ENCODE peak calls at places on chromosome 19, in eight cellular contexts. V, Y, U, N, Q, J, B and A are unnamed samples.

GRCh38 chr19:56315076-56315828 is 613 bp upstream of the ZSCAN5A start:
- DNase-seq in N (peak), Y (peak), V (peak), J (peak), U (peak), Q (peak), B (peak), A (peak)

GRCh38 chr19:35545855-35546381 is 492 bp downstream of the TMEM147 start:
- DNase-seq in N (no peak), Q (peak), J (peak), Y (no peak), V (peak), B (peak), U (peak), A (peak)

GRCh38 chr19:15810335-15810734 is 5.1 kb downstream of the OR10H1 start:
- DNase-seq in N (peak), U (no peak), B (no peak), V (no peak), Q (no peak), J (no peak), Y (no peak), A (no peak)

GRCh38 chr19:794989-795658 is 2.1 kb upstream of the PTBP1 start:
- DNase-seq in B (no peak), Y (no peak), N (no peak), J (no peak), V (no peak), U (peak), Q (no peak), A (no peak)

GRCh38 chr19:45424191-45425058 is 708 bp upstream of the ERCC1 start:
- DNase-seq in Q (peak), B (peak), N (peak), Y (peak), J (peak), V (peak), U (peak), A (peak)

GRCh38 chr19:49149652-49150105 is 5.5 kb downstream of the HRC start:
- DNase-seq in Y (no peak), J (peak), Q (peak), N (peak), U (peak), B (peak), V (peak), A (no peak)

GRCh38 chr19:17855333-17856152 is 4.2 kb upstream of the RPL18A start:
- DNase-seq in Y (peak), Q (peak), B (peak), N (peak), J (peak), V (peak), U (peak), A (peak)

GRCh38 chr19:1295169-1296012 is 9.7 kb downstream of the EFNA2 start:
- DNase-seq in J (no peak), B (no peak), U (no peak), Q (peak), Y (no peak), V (no peak), N (no peak), A (peak)

GRCh38 chr19:4338441-4339350 is at the start of gene STAP2:
- DNase-seq in Y (no peak), B (peak), J (peak), Q (no peak), U (no peak), N (no peak), V (peak), A (no peak)

GRCh38 chr19:39637891-39638290 is 17.8 kb upstream of the LGALS16 start:
- DNase-seq in Q (no peak), J (no peak), V (no peak), U (no peak), N (no peak), B (no peak), Y (no peak), A (no peak)

GRCh38 chr19:47663911-47664771 is 49.1 kb upstream of the EHD2 start:
- DNase-seq in J (peak), Y (peak), N (peak), Q (no peak), U (peak), B (peak), V (peak), A (no peak)

GRCh38 chr19:8688930-8689329 is 9.7 kb downstream of the ACTL9 start:
- DNase-seq in U (no peak), Y (no peak), B (no peak), N (no peak), J (no peak), Q (no peak), V (no peak), A (no peak)

GRCh38 chr19:39941615-39942507 is 7.4 kb upstream of the FCGBP start:
- DNase-seq in B (no peak), Y (no peak), Q (no peak), U (no peak), J (peak), N (peak), V (peak), A (peak)

GRCh38 chr19:1446713-1447564 is 3.0 kb upstream of the APC2 start:
- DNase-seq in N (no peak), B (no peak), J (no peak), Y (no peak), U (peak), Q (peak), V (no peak), A (peak)

GRCh38 chr19:46297700-46298476 is 1.0 kb downstream of the HIF3A start:
- DNase-seq in U (peak), B (peak), N (peak), Q (no peak), Y (peak), J (peak), V (peak), A (no peak)

GRCh38 chr19:48858984-48859710 is 9.3 kb downstream of the PLEKHA4 start:
- DNase-seq in Q (no peak), V (no peak), N (no peak), Y (no peak), U (peak), J (peak), B (no peak), A (peak)

GRCh38 chr19:56333506-56333905 is 18.9 kb upstream of the ZSCAN5A start:
- DNase-seq in Y (no peak), J (no peak), U (no peak), N (peak), V (peak), Q (peak), B (no peak), A (peak)

GRCh38 chr19:17331254-17331558 is 3.4 kb downstream of the ANO8 start:
- DNase-seq in Q (no peak), B (no peak), N (no peak), Y (no peak), V (no peak), J (no peak), U (no peak), A (no peak)

GRCh38 chr19:54373781-54374266 is 9.1 kb upstream of the LAIR1 start:
- DNase-seq in U (no peak), B (no peak), Y (no peak), V (no peak), N (no peak), J (no peak), Q (no peak), A (peak)

GRCh38 chr19:35029737-35030256 is 473 bp upstream of the SCN1B start:
- DNase-seq in V (no peak), B (no peak), J (no peak), N (no peak), Q (no peak), Y (no peak), U (no peak), A (peak)

GRCh38 chr19:49425178-49425577 is at the start of gene GFY:
- DNase-seq in U (no peak), Y (no peak), N (no peak), V (no peak), B (no peak), Q (no peak), J (no peak), A (no peak)

GRCh38 chr19:55486043-55486970 is 1.3 kb downstream of the NAT14 start:
- DNase-seq in B (peak), V (no peak), U (no peak), Q (no peak), J (no peak), N (peak), Y (no peak), A (no peak)

GRCh38 chr19:49954092-49954825 is 6.7 kb downstream of the SIGLEC11 start:
- DNase-seq in V (peak), U (no peak), Q (no peak), B (peak), J (no peak), Y (no peak), N (peak), A (no peak)

GRCh38 chr19:37362733-37363132 is 8.2 kb upstream of the ZNF527 start:
- DNase-seq in J (no peak), V (peak), N (peak), Y (no peak), B (no peak), U (no peak), Q (no peak), A (no peak)

GRCh38 chr19:53808710-53809125 is 15.4 kb downstream of the NLRP12 start:
- DNase-seq in Q (no peak), Y (no peak), B (no peak), J (no peak), V (peak), N (peak), U (no peak), A (no peak)

GRCh38 chr19:17234911-17235617 is 9.0 kb downstream of the OCEL1 start:
- DNase-seq in N (peak), J (no peak), Y (no peak), Q (peak), V (peak), B (peak), U (peak), A (peak)

GRCh38 chr19:35223856-35224505 is 4.6 kb downstream of the FAM187B start:
- DNase-seq in U (no peak), Q (no peak), N (peak), B (no peak), V (peak), Y (no peak), J (no peak), A (no peak)

GRCh38 chr19:36150586-36150985 is 1.7 kb downstream of the COX7A1 start:
- DNase-seq in U (no peak), Y (no peak), N (no peak), J (no peak), B (no peak), V (no peak), Q (no peak), A (no peak)

GRCh38 chr19:821228-821975 is at the start of gene PLPPR3:
- DNase-seq in J (no peak), Q (peak), N (no peak), B (no peak), U (no peak), V (no peak), Y (no peak), A (peak)

GRCh38 chr19:10074153-10074552 is 12.0 kb upstream of the SHFL start:
- DNase-seq in N (peak), Q (no peak), J (no peak), Y (no peak), U (no peak), V (peak), B (no peak), A (peak)
- TF ChIP-seq CTCF in N (peak), Q (peak), J (peak), Y (no peak), U (peak), V (peak), B (no peak), A (peak)

GRCh38 chr19:42117076-42117475 is 15.2 kb downstream of the POU2F2 start:
- DNase-seq in V (no peak), U (no peak), B (no peak), J (no peak), Y (no peak), N (no peak), Q (no peak), A (no peak)

GRCh38 chr19:42115219-42115618 is 17.0 kb downstream of the POU2F2 start:
- DNase-seq in Y (no peak), U (no peak), V (peak), N (peak), J (no peak), Q (no peak), B (no peak), A (no peak)

GRCh38 chr19:42115705-42116104 is 16.5 kb downstream of the POU2F2 start:
- DNase-seq in Y (no peak), B (no peak), V (no peak), J (no peak), N (no peak), Q (no peak), U (no peak), A (no peak)

GRCh38 chr19:42114412-42114811 is 17.8 kb downstream of the POU2F2 start:
- DNase-seq in Y (no peak), V (peak), J (no peak), U (no peak), Q (no peak), N (no peak), B (no peak), A (peak)

GRCh38 chr19:42116308-42117075 is 15.8 kb downstream of the POU2F2 start:
- DNase-seq in N (no peak), U (no peak), J (no peak), B (no peak), V (no peak), Y (no peak), Q (no peak), A (no peak)
- TF ChIP-seq CTCF in N (peak), U (no peak), J (no peak), B (no peak), V (peak), Y (no peak), Q (no peak), A (peak)

GRCh38 chr19:13576726-13577125 is 70.4 kb upstream of the CACNA1A start:
- DNase-seq in Y (no peak), J (no peak), V (no peak), B (no peak), Q (no peak), N (no peak), U (no peak), A (no peak)

GRCh38 chr19:13579388-13580060 is 73.2 kb upstream of the CACNA1A start:
- DNase-seq in N (peak), U (no peak), Y (no peak), Q (no peak), J (no peak), B (no peak), V (no peak), A (no peak)

GRCh38 chr19:13573268-13573667 is 67.0 kb upstream of the CACNA1A start:
- DNase-seq in Q (no peak), U (no peak), Y (no peak), N (no peak), J (no peak), V (no peak), B (no peak), A (no peak)

GRCh38 chr19:13574933-13575332 is 68.7 kb upstream of the CACNA1A start:
- DNase-seq in J (no peak), U (no peak), B (no peak), Q (peak), N (peak), V (no peak), Y (no peak), A (no peak)
- TF ChIP-seq CTCF in J (no peak), U (no peak), B (no peak), Q (peak), N (peak), V (peak), Y (no peak), A (no peak)

GRCh38 chr19:10112895-10113591 is 1.6 kb downstream of the P2RY11 start:
- DNase-seq in B (no peak), Q (peak), Y (no peak), U (no peak), V (peak), N (peak), J (no peak), A (peak)

GRCh38 chr19:10112037-10112751 is 701 bp downstream of the P2RY11 start:
- DNase-seq in Y (no peak), Q (no peak), B (no peak), J (no peak), N (no peak), U (no peak), V (peak), A (no peak)

GRCh38 chr19:10113964-10114650 is 2.6 kb downstream of the P2RY11 start:
- DNase-seq in J (no peak), U (no peak), Q (no peak), Y (no peak), B (no peak), V (no peak), N (no peak), A (no peak)

GRCh38 chr19:10114651-10115391 is 3.3 kb downstream of the P2RY11 start:
- DNase-seq in N (no peak), J (no peak), Q (no peak), U (no peak), Y (no peak), V (no peak), B (no peak), A (no peak)

DNA sequence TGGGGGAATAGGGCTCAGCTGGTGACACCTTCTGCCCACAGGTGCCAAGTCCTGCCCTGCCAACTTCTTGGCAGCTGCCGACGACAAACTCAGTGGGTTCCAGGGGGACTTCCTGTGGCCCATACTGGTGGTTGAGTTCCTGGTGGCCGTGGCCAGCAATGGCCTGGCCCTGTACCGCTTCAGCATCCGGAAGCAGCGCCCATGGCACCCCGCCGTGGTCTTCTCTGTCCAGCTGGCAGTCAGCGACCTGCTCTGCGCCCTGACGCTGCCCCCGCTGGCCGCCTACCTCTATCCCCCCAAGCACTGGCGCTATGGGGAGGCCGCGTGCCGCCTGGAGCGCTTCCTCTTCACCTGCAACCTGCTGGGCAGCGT is 2.1 kb downstream of the P2RY11 start:
- DNase-seq in Y (no peak), Q (no peak), J (no peak), B (no peak), U (no peak), N (no peak), V (no peak), A (no peak)
- TF ChIP-seq CTCF in Y (no peak), Q (no peak), J (no peak), B (no peak), U (no peak), N (no peak), V (no peak), A (no peak)

DNA sequence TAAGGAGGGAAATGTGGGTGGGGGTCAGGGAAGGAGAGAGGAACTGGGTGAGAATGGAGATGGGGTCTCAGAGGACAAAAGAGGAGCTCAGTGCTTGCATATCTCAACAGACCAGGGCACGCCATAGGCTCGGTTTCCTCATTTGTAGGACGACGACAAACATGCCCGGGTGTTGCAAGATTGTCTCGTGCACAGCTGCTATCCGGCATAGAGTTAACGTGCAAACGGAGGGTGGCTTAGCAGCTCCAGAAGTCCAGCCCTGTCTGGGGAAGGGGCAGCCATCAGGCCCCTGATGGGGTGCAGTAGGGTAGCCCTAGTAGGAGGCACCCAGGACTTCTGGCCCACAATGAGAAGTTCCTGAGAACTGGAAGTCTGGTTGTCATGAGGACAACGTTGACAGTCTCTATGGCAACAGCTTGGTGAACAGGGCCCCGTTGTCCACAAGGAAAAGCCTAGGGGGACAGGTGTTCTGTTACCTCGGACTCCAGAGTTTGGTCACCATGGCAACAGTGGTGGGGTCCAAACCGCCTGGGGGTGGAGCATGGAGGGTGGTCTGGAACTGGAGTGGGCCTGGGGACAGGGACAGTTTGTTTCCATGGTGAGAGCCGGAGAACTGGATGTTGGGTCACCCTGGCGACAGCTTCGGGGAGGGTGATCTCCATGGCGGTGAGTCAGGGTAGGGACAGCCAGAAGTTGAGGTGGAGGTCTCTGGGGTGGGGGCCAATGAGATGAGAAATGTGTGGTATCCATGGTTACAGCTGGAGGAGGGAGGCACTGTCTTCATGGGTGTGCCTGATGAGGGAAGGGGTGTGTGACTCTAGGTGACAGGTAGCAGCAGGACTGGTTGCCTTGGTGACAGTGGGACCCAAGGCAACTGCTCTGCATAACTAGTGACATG is 16.8 kb downstream of the TM6SF2 start:
- DNase-seq in B (no peak), Q (no peak), Y (no peak), U (no peak), V (no peak), J (no peak), N (no peak), A (no peak)
- TF ChIP-seq CTCF in B (no peak), Q (no peak), Y (no peak), U (no peak), V (no peak), J (no peak), N (no peak), A (no peak)

GRCh38 chr19:41263850-41264580 is at the start of gene HNRNPUL1:
- DNase-seq in V (peak), U (peak), J (peak), Q (peak), N (peak), B (peak), Y (peak), A (peak)
- TF ChIP-seq CTCF in V (peak), U (no peak), J (no peak), Q (no peak), N (no peak), B (no peak), Y (peak), A (peak)

DNA sequence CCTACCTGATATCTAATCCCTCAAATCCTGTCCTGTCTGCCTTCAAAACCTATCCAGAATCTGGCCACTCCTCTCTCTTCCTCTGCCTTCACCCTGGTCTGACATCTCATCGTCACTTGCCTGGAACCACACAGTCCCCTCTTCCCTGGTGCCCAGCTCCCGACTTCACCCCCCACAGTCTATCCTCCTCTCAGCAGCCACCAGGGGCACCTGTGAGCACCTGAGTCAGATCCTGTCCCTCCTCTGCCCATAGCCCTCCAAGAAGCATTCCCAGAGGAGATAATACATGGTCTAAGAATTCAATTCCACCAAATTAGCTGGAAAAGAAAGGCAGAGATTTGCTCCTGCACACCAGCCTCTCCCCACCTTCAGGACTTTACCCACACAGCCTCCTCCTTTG is 48.9 kb downstream of the ZNRF4 start:
- DNase-seq in J (no peak), Q (no peak), U (no peak), B (no peak), N (no peak), Y (no peak), V (no peak), A (no peak)
- TF ChIP-seq CTCF in J (no peak), Q (no peak), U (no peak), B (no peak), N (no peak), Y (no peak), V (peak), A (no peak)

DNA sequence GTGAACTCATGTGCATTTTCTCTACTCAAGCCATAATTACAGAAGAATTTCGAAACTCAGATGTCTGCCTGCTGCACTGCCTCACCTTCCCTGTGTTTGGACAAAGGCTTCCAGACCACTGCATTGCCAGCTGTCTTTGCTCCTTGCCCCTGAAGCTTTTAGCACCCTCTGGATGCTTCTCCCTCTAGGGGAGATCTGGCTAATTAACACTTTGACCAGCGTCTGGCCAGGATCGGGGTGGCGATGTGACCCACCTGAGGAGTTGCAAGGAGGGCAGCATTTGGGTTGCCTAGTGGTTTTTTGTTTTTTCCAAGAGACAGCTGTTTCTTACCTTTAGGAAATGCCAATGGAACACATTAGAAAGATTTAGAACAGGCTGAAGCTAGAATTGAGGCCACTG is 127.7 kb upstream of the ZNF536 start:
- DNase-seq in Y (no peak), V (no peak), Q (no peak), B (no peak), J (no peak), N (no peak), U (no peak), A (no peak)
- TF ChIP-seq CTCF in Y (no peak), V (no peak), Q (no peak), B (no peak), J (no peak), N (no peak), U (no peak), A (no peak)